ENCODE peak calls at places on chromosomes 16 and 17, in ten cellular contexts. R, L, O, A, Z, J, E, C, N and I are unnamed samples.

GRCh38 chr17:3976675-3977171 is 12.5 kb upstream of the ATP2A3 start:
- DNase-seq in R (no peak), L (no peak), O (no peak), A (no peak), Z (peak), J (no peak), E (no peak), C (peak), N (no peak), I (no peak)

GRCh38 chr17:44614862-44615261 is 41.4 kb upstream of the MEIOC start:
- DNase-seq in R (no peak), L (no peak), O (no peak), A (no peak), Z (no peak), J (no peak), E (no peak), C (no peak), N (no peak), I (no peak)

GRCh38 chr17:31424944-31425582 is 33.6 kb downstream of the RAB11FIP4 start:
- DNase-seq in R (peak), L (peak), O (no peak), A (no peak), Z (peak), J (no peak), E (no peak), C (no peak), N (no peak), I (no peak)

GRCh38 chr17:31096106-31096436 is 1.3 kb downstream of the NF1 start:
- DNase-seq in R (no peak), L (peak), O (no peak), A (no peak), Z (no peak), J (no peak), E (no peak), C (no peak), N (peak), I (no peak)

GRCh38 chr16:426115-426905 is 861 bp downstream of the RAB11FIP3 start:
- DNase-seq in R (peak), L (peak), O (no peak), A (no peak), Z (no peak), J (no peak), E (no peak), C (peak), N (no peak), I (no peak)

GRCh38 chr17:70136131-70136530 is 33.2 kb upstream of the KCNJ2 start:
- DNase-seq in R (no peak), L (no peak), O (no peak), A (no peak), Z (no peak), J (no peak), E (no peak), C (no peak), N (no peak), I (no peak)

GRCh38 chr16:84648595-84649510 is 542 bp downstream of the KLHL36 start:
- DNase-seq in R (no peak), L (peak), O (peak), A (no peak), Z (no peak), J (no peak), E (no peak), C (peak), N (no peak), I (no peak)

GRCh38 chr17:7914771-7915610 is 1.1 kb downstream of the RNF227 start:
- DNase-seq in R (peak), L (no peak), O (no peak), A (peak), Z (no peak), J (no peak), E (no peak), C (peak), N (peak), I (no peak)

GRCh38 chr16:89383095-89384003 is 107.0 kb downstream of the ANKRD11 start:
- DNase-seq in R (peak), L (peak), O (no peak), A (no peak), Z (no peak), J (no peak), E (no peak), C (peak), N (peak), I (no peak)